ENCODE peak calls at places on chromosome 22, in five cellular contexts. One of them, this sample, is unnamed.

GRCh38 chr22:20218320-20218872 is 49.7 kb downstream of the RTN4R start:
- DNase-seq in HL-60: no peak
- DNase-seq in breast epithelium: no peak
- DNase-seq in GM12891: no peak
- DNase-seq in suprapubic skin: no peak
- DNase-seq in this sample: no peak

GRCh38 chr22:33687464-33687863 is 232.8 kb downstream of the LARGE1 start:
- DNase-seq in GM12891: no peak
- DNase-seq in suprapubic skin: no peak
- DNase-seq in HL-60: no peak
- DNase-seq in breast epithelium: no peak
- DNase-seq in this sample: no peak

GRCh38 chr22:19889951-19890350 is 35.3 kb upstream of the GNB1L start:
- DNase-seq in GM12891: no peak
- DNase-seq in HL-60: no peak
- DNase-seq in breast epithelium: no peak
- DNase-seq in suprapubic skin: no peak
- DNase-seq in this sample: no peak

GRCh38 chr22:22761963-22762772 is 117.8 kb downstream of the GGTLC2 start:
- DNase-seq in HL-60: no peak
- DNase-seq in breast epithelium: no peak
- DNase-seq in suprapubic skin: no peak
- DNase-seq in GM12891: no peak
- DNase-seq in this sample: no peak

GRCh38 chr22:24824250-24824649 is 18.2 kb downstream of the SGSM1 start:
- DNase-seq in suprapubic skin: no peak
- DNase-seq in HL-60: no peak
- DNase-seq in breast epithelium: no peak
- DNase-seq in GM12891: no peak
- DNase-seq in this sample: no peak

GRCh38 chr22:31083377-31083768 is 2.3 kb downstream of the SMTN start:
- DNase-seq in suprapubic skin: no peak
- DNase-seq in HL-60: no peak
- DNase-seq in breast epithelium: no peak
- DNase-seq in GM12891: no peak
- DNase-seq in this sample: peak; percentile 71

GRCh38 chr22:20425821-20426615 is 11.6 kb downstream of the SCARF2 start:
- DNase-seq in breast epithelium: no peak
- DNase-seq in HL-60: no peak
- DNase-seq in suprapubic skin: no peak
- DNase-seq in GM12891: no peak
- DNase-seq in this sample: no peak

GRCh38 chr22:44721206-44721605 is 19.2 kb downstream of the PRR5 start:
- DNase-seq in HL-60: no peak
- DNase-seq in GM12891: no peak
- DNase-seq in breast epithelium: no peak
- DNase-seq in suprapubic skin: no peak
- DNase-seq in this sample: no peak

GRCh38 chr22:44181033-44181911 is 547 bp downstream of the PARVG start:
- DNase-seq in suprapubic skin: no peak
- DNase-seq in GM12891: peak; percentile 47
- DNase-seq in breast epithelium: no peak
- DNase-seq in HL-60: peak; percentile 91
- DNase-seq in this sample: peak; percentile 53

GRCh38 chr22:38868886-38869381 is 3.1 kb downstream of the CBX6 start:
- DNase-seq in GM12891: peak; percentile 76
- DNase-seq in breast epithelium: peak; percentile 81
- DNase-seq in HL-60: peak; percentile 54
- DNase-seq in suprapubic skin: peak; percentile 90
- DNase-seq in this sample: peak; percentile 82

GRCh38 chr22:39117585-39118191 is 20.6 kb downstream of the APOBEC3H start:
- DNase-seq in breast epithelium: no peak
- DNase-seq in suprapubic skin: no peak
- DNase-seq in HL-60: no peak
- DNase-seq in GM12891: no peak
- DNase-seq in this sample: peak; percentile 81

GRCh38 chr22:19483481-19484244 is 3.9 kb downstream of the CDC45 start:
- DNase-seq in HL-60: no peak
- DNase-seq in GM12891: no peak
- DNase-seq in suprapubic skin: no peak
- DNase-seq in breast epithelium: no peak
- DNase-seq in this sample: no peak

GRCh38 chr22:29479417-29480261 is at the start of gene NEFH:
- DNase-seq in suprapubic skin: no peak
- DNase-seq in breast epithelium: no peak
- DNase-seq in HL-60: no peak
- DNase-seq in GM12891: no peak
- DNase-seq in this sample: no peak

GRCh38 chr22:16970446-16970845 is 37.6 kb downstream of the GAB4 start:
- DNase-seq in breast epithelium: no peak
- DNase-seq in suprapubic skin: no peak
- DNase-seq in GM12891: no peak
- DNase-seq in HL-60: no peak
- DNase-seq in this sample: no peak

GRCh38 chr22:19527861-19528417 is 3.7 kb upstream of the CLDN5 start:
- DNase-seq in GM12891: no peak
- DNase-seq in HL-60: no peak
- DNase-seq in breast epithelium: no peak
- DNase-seq in suprapubic skin: peak; percentile 55
- DNase-seq in this sample: no peak

GRCh38 chr22:42991010-42991651 is 23.8 kb downstream of the PACSIN2 start:
- DNase-seq in suprapubic skin: no peak
- DNase-seq in breast epithelium: no peak
- DNase-seq in GM12891: no peak
- DNase-seq in HL-60: no peak
- DNase-seq in this sample: peak; percentile 69

GRCh38 chr22:20569059-20570058 is 61.9 kb downstream of the MED15 start:
- DNase-seq in GM12891: no peak
- DNase-seq in breast epithelium: no peak
- DNase-seq in HL-60: peak; percentile 51
- DNase-seq in suprapubic skin: no peak
- DNase-seq in this sample: peak; percentile 68

GRCh38 chr22:28454431-28455064 is 225.1 kb downstream of the TTC28 start:
- DNase-seq in breast epithelium: no peak
- DNase-seq in GM12891: no peak
- DNase-seq in suprapubic skin: no peak
- DNase-seq in HL-60: no peak
- DNase-seq in this sample: no peak

GRCh38 chr22:24681236-24681635 is 78.2 kb downstream of the GGT1 start:
- DNase-seq in GM12891: no peak
- DNase-seq in breast epithelium: no peak
- DNase-seq in HL-60: no peak
- DNase-seq in suprapubic skin: no peak
- DNase-seq in this sample: no peak

GRCh38 chr22:28544431-28544868 is 135.2 kb downstream of the TTC28 start:
- DNase-seq in breast epithelium: no peak
- DNase-seq in HL-60: no peak
- DNase-seq in suprapubic skin: no peak
- DNase-seq in GM12891: no peak
- DNase-seq in this sample: no peak

GRCh38 chr22:43993072-43993760 is 30.9 kb upstream of the PARVB start:
- DNase-seq in HL-60: peak; percentile 20
- DNase-seq in GM12891: peak; percentile 77
- DNase-seq in suprapubic skin: no peak
- DNase-seq in breast epithelium: no peak
- DNase-seq in this sample: peak; percentile 51

GRCh38 chr22:31449521-31449920 is 40.1 kb downstream of the EIF4ENIF1 start:
- DNase-seq in HL-60: no peak
- DNase-seq in breast epithelium: no peak
- DNase-seq in GM12891: no peak
- DNase-seq in suprapubic skin: no peak
- DNase-seq in this sample: no peak

GRCh38 chr22:39634530-39635399 is 64.2 kb downstream of the CACNA1I start:
- DNase-seq in breast epithelium: peak; percentile 85
- DNase-seq in suprapubic skin: no peak
- DNase-seq in GM12891: no peak
- DNase-seq in HL-60: peak; percentile 34
- DNase-seq in this sample: peak; percentile 49

GRCh38 chr22:43726296-43726695 is 85.8 kb downstream of the EFCAB6 start:
- DNase-seq in GM12891: no peak
- DNase-seq in breast epithelium: no peak
- DNase-seq in suprapubic skin: no peak
- DNase-seq in HL-60: no peak
- DNase-seq in this sample: no peak

GRCh38 chr22:39925273-39925672 is 24.4 kb downstream of the GRAP2 start:
- DNase-seq in breast epithelium: no peak
- DNase-seq in HL-60: no peak
- DNase-seq in suprapubic skin: no peak
- DNase-seq in GM12891: no peak
- DNase-seq in this sample: no peak

GRCh38 chr22:28442951-28443876 is 236.4 kb downstream of the TTC28 start:
- DNase-seq in HL-60: no peak
- DNase-seq in breast epithelium: no peak
- DNase-seq in GM12891: no peak
- DNase-seq in suprapubic skin: peak; percentile 83
- DNase-seq in this sample: peak; percentile 68

GRCh38 chr22:43262990-43263644 is 76.2 kb upstream of the TTLL12 start:
- DNase-seq in suprapubic skin: no peak
- DNase-seq in breast epithelium: no peak
- DNase-seq in GM12891: peak; percentile 57
- DNase-seq in HL-60: peak; percentile 84
- DNase-seq in this sample: peak; percentile 33

GRCh38 chr22:23180893-23181762 is 819 bp downstream of the BCR start:
- DNase-seq in suprapubic skin: no peak
- DNase-seq in GM12891: peak; percentile 58
- DNase-seq in breast epithelium: no peak
- DNase-seq in HL-60: no peak
- DNase-seq in this sample: peak; percentile 22

GRCh38 chr22:21041937-21042336 is 3.8 kb upstream of the LRRC74B start:
- DNase-seq in suprapubic skin: no peak
- DNase-seq in HL-60: no peak
- DNase-seq in breast epithelium: no peak
- DNase-seq in GM12891: no peak
- DNase-seq in this sample: no peak

GRCh38 chr22:20436309-20437252 is 1.0 kb downstream of the SCARF2 start:
- DNase-seq in GM12891: no peak
- DNase-seq in HL-60: no peak
- DNase-seq in breast epithelium: no peak
- DNase-seq in suprapubic skin: no peak
- DNase-seq in this sample: no peak

GRCh38 chr22:19844423-19845368 is 10.0 kb downstream of the GNB1L start:
- DNase-seq in breast epithelium: no peak
- DNase-seq in HL-60: no peak
- DNase-seq in GM12891: no peak
- DNase-seq in suprapubic skin: peak; percentile 82
- DNase-seq in this sample: no peak

GRCh38 chr22:45583504-45583903 is 80.8 kb downstream of the FBLN1 start:
- DNase-seq in GM12891: peak; percentile 49
- DNase-seq in HL-60: peak; percentile 82
- DNase-seq in suprapubic skin: no peak
- DNase-seq in breast epithelium: no peak
- DNase-seq in this sample: no peak

GRCh38 chr22:19828035-19828401 is 26.7 kb downstream of the GNB1L start:
- DNase-seq in HL-60: no peak
- DNase-seq in breast epithelium: no peak
- DNase-seq in GM12891: no peak
- DNase-seq in suprapubic skin: no peak
- DNase-seq in this sample: no peak

GRCh38 chr22:31328545-31328960 is 17.6 kb downstream of the PATZ1 start:
- DNase-seq in GM12891: no peak
- DNase-seq in breast epithelium: no peak
- DNase-seq in suprapubic skin: no peak
- DNase-seq in HL-60: no peak
- DNase-seq in this sample: no peak

GRCh38 chr22:45831394-45831793 is 145.6 kb downstream of the WNT7B start:
- DNase-seq in suprapubic skin: no peak
- DNase-seq in GM12891: no peak
- DNase-seq in breast epithelium: no peak
- DNase-seq in HL-60: no peak
- DNase-seq in this sample: no peak

GRCh38 chr22:20725987-20726558 is 47.8 kb upstream of the SERPIND1 start:
- DNase-seq in GM12891: no peak
- DNase-seq in breast epithelium: no peak
- DNase-seq in HL-60: no peak
- DNase-seq in suprapubic skin: no peak
- DNase-seq in this sample: no peak

GRCh38 chr22:32206774-32207758 is 2.2 kb upstream of the RFPL2 start:
- DNase-seq in HL-60: peak; percentile 57
- DNase-seq in suprapubic skin: no peak
- DNase-seq in breast epithelium: no peak
- DNase-seq in GM12891: no peak
- DNase-seq in this sample: peak; percentile 46

GRCh38 chr22:30043181-30043580 is 37.1 kb upstream of the HORMAD2 start:
- DNase-seq in breast epithelium: no peak
- DNase-seq in HL-60: no peak
- DNase-seq in GM12891: no peak
- DNase-seq in suprapubic skin: no peak
- DNase-seq in this sample: no peak

GRCh38 chr22:27378343-27378800 is 423.2 kb downstream of the MN1 start:
- DNase-seq in HL-60: no peak
- DNase-seq in GM12891: no peak
- DNase-seq in suprapubic skin: no peak
- DNase-seq in breast epithelium: no peak
- DNase-seq in this sample: no peak
- TF ChIP-seq POLR2AphosphoS5 in HL-60: no peak
- TF ChIP-seq POLR2AphosphoS5 in GM12891: no peak
- TF ChIP-seq POLR2AphosphoS5 in suprapubic skin: no peak
- TF ChIP-seq POLR2AphosphoS5 in breast epithelium: no peak
- TF ChIP-seq POLR2AphosphoS5 in this sample: no peak

GRCh38 chr22:35995772-35996171 is 32.9 kb downstream of the RBFOX2 start:
- DNase-seq in suprapubic skin: peak; percentile 82
- DNase-seq in HL-60: no peak
- DNase-seq in breast epithelium: no peak
- DNase-seq in GM12891: no peak
- DNase-seq in this sample: peak; percentile 66
- TF ChIP-seq POLR2AphosphoS5 in suprapubic skin: no peak
- TF ChIP-seq POLR2AphosphoS5 in HL-60: no peak
- TF ChIP-seq POLR2AphosphoS5 in breast epithelium: no peak
- TF ChIP-seq POLR2AphosphoS5 in GM12891: no peak
- TF ChIP-seq POLR2AphosphoS5 in this sample: peak; percentile 76

GRCh38 chr22:37676691-37677627 is 1.5 kb downstream of the LGALS1 start:
- DNase-seq in suprapubic skin: peak; percentile 91
- DNase-seq in breast epithelium: peak; percentile 73
- DNase-seq in HL-60: peak; percentile 93
- DNase-seq in GM12891: peak; percentile 80
- DNase-seq in this sample: peak; percentile 93
- TF ChIP-seq POLR2AphosphoS5 in suprapubic skin: no peak
- TF ChIP-seq POLR2AphosphoS5 in breast epithelium: peak; percentile 59
- TF ChIP-seq POLR2AphosphoS5 in HL-60: peak; percentile 55
- TF ChIP-seq POLR2AphosphoS5 in GM12891: peak; percentile 38
- TF ChIP-seq POLR2AphosphoS5 in this sample: peak; percentile 69

GRCh38 chr22:36155702-36156101 is 4.9 kb downstream of the APOL3 start:
- DNase-seq in suprapubic skin: no peak
- DNase-seq in GM12891: no peak
- DNase-seq in breast epithelium: no peak
- DNase-seq in HL-60: no peak
- DNase-seq in this sample: peak; percentile 44
- TF ChIP-seq POLR2AphosphoS5 in suprapubic skin: no peak
- TF ChIP-seq POLR2AphosphoS5 in GM12891: no peak
- TF ChIP-seq POLR2AphosphoS5 in breast epithelium: peak; percentile 50
- TF ChIP-seq POLR2AphosphoS5 in HL-60: no peak
- TF ChIP-seq POLR2AphosphoS5 in this sample: peak; percentile 70

DNA sequence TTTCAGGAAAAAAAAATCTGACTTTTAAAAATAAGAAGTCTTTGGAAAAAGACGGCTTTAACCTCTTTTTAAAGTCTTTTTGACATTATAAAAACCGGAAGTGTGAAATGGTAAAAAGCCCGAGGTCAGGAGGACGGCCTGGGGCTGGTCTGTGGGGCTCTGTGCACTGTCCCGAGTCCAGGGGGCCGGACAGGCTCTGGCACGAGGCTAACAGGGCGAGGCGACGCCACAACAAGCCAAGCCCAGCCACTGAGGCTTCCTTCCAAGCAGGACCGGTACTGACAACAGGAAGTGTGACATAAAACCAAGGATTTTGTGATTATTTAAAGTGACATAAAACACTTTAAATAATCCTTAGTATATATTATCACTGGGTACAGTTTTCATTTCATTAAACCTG is 39.2 kb downstream of the BRD1 start:
- DNase-seq in suprapubic skin: peak; percentile 87
- DNase-seq in GM12891: no peak
- DNase-seq in breast epithelium: no peak
- DNase-seq in HL-60: peak; percentile 27
- DNase-seq in this sample: peak; percentile 56
- TF ChIP-seq POLR2AphosphoS5 in suprapubic skin: no peak
- TF ChIP-seq POLR2AphosphoS5 in GM12891: no peak
- TF ChIP-seq POLR2AphosphoS5 in breast epithelium: no peak
- TF ChIP-seq POLR2AphosphoS5 in HL-60: no peak
- TF ChIP-seq POLR2AphosphoS5 in this sample: no peak